ENCODE peak calls at places on chromosomes 11 and 22, in seven cellular contexts. S is activated T-cell treated with anti-CD3 and anti-CD28 coated beads for 1 hour; X is stimulated activated CD8-positive, alpha-beta memory T cell treated with anti-CD3 and anti-CD28 coated beads, Interleukin-4, amount 100 ng/mL, for 4 hours; N is fibroblast of the conjunctiva; E is cardiac fibroblast; F is heart left ventricle; B is ecto neural progenitor cell. G is an unnamed sample.

GRCh38 chr11:117144477-117145392 is 648 bp downstream of the PAFAH1B2 start:
- DNase-seq in B (peak; percentile 47), X (no peak), S (no peak), N (no peak), F (peak; percentile 78), E (peak; percentile 78), G (peak; percentile 71)

GRCh38 chr11:2760196-2760871 is 60.5 kb upstream of the KCNQ1OT1 start:
- DNase-seq in E (no peak), S (no peak), F (no peak), X (no peak), N (no peak), B (peak; percentile 32), G (no peak)

GRCh38 chr11:98107736-98108135 is 913.0 kb upstream of the CNTN5 start:
- DNase-seq in X (no peak), N (no peak), F (peak; percentile 25), B (no peak), E (no peak), S (no peak), G (peak; percentile 29)

GRCh38 chr11:27807594-27807993 is 107.3 kb upstream of the BDNF start:
- DNase-seq in E (peak; percentile 46), S (no peak), B (no peak), X (no peak), N (no peak), F (no peak), G (no peak)

GRCh38 chr22:36201630-36202312 is at the start of gene APOL4:
- DNase-seq in N (no peak), E (peak; percentile 66), B (no peak), F (peak; percentile 85), X (no peak), S (no peak), G (peak; percentile 88)

GRCh38 chr11:64760759-64761417 is 1.1 kb upstream of the PYGM start:
- DNase-seq in E (no peak), N (no peak), F (no peak), S (no peak), B (no peak), X (no peak), G (no peak)

GRCh38 chr11:59557940-59558643 is 46.8 kb downstream of the OR4D9 start:
- DNase-seq in B (peak; percentile 43), E (no peak), F (no peak), X (no peak), S (no peak), N (no peak), G (no peak)

GRCh38 chr11:66934971-66935779 is 23.0 kb downstream of the PC start:
- DNase-seq in F (no peak), N (peak; percentile 38), S (no peak), X (no peak), B (no peak), E (peak; percentile 39), G (no peak)

GRCh38 chr11:109794501-109794900 is 298.7 kb upstream of the ZC3H12C start:
- DNase-seq in X (no peak), S (no peak), B (no peak), E (peak; percentile 33), N (no peak), F (no peak), G (no peak)

GRCh38 chr22:31343235-31344191 is 2.6 kb downstream of the PATZ1 start:
- DNase-seq in S (no peak), B (peak; percentile 84), F (peak; percentile 36), E (peak; percentile 11), N (no peak), X (no peak), G (peak; percentile 46)

GRCh38 chr22:19515654-19516377 is 8.4 kb downstream of the CLDN5 start:
- DNase-seq in X (no peak), B (no peak), F (no peak), N (no peak), S (no peak), E (no peak), G (no peak)

GRCh38 chr22:36409911-36410756 is 22.4 kb upstream of the MYH9 start:
- DNase-seq in N (no peak), F (peak; percentile 79), E (no peak), S (peak; percentile 53), B (peak; percentile 96), X (peak; percentile 35), G (peak; percentile 86)

GRCh38 chr11:78202733-78203167 is 14.0 kb downstream of the USP35 start:
- DNase-seq in X (peak; percentile 27), E (no peak), B (no peak), F (no peak), N (no peak), S (peak; percentile 32), G (no peak)

GRCh38 chr11:88051386-88051785 is 123.9 kb downstream of the RAB38 start:
- DNase-seq in S (no peak), N (no peak), E (peak; percentile 58), X (no peak), B (no peak), F (no peak), G (no peak)

GRCh38 chr22:28620244-28620922 is 59.3 kb downstream of the TTC28 start:
- DNase-seq in X (no peak), B (no peak), F (no peak), N (no peak), S (no peak), E (no peak), G (no peak)

GRCh38 chr11:66689661-66690590 is 12.2 kb upstream of the RBM4B start:
- DNase-seq in S (no peak), N (no peak), F (no peak), X (no peak), B (no peak), E (no peak), G (no peak)

GRCh38 chr11:69836401-69836800 is 17.2 kb upstream of the FGF3 start:
- DNase-seq in S (no peak), B (no peak), N (no peak), E (no peak), F (no peak), X (no peak), G (no peak)

GRCh38 chr11:96256604-96257003 is 86.4 kb downstream of the MAML2 start:
- DNase-seq in E (no peak), X (no peak), N (no peak), B (no peak), F (no peak), S (no peak), G (no peak)

GRCh38 chr22:39469326-39469680 is 12.5 kb downstream of the MGAT3 start:
- DNase-seq in E (no peak), F (no peak), X (no peak), N (no peak), B (no peak), S (no peak), G (no peak)

GRCh38 chr22:26471522-26471921 is 12.1 kb downstream of the HPS4 start:
- DNase-seq in E (peak; percentile 74), B (no peak), F (no peak), N (no peak), X (no peak), S (no peak), G (no peak)

GRCh38 chr11:1049431-1049891 is 12.9 kb upstream of the MUC6 start:
- DNase-seq in F (no peak), X (no peak), N (no peak), S (no peak), E (no peak), B (no peak), G (no peak)

GRCh38 chr11:31770011-31770410 is 41.1 kb downstream of the PAX6 start:
- DNase-seq in X (no peak), B (no peak), N (no peak), S (no peak), E (no peak), F (no peak), G (no peak)

GRCh38 chr11:15104166-15104565 is 10.6 kb upstream of the INSC start:
- DNase-seq in X (no peak), N (no peak), B (no peak), S (no peak), F (no peak), E (peak; percentile 61), G (no peak)

GRCh38 chr11:73269353-73270088 is 2.6 kb upstream of the P2RY6 start:
- DNase-seq in X (no peak), S (no peak), N (no peak), E (no peak), B (peak; percentile 57), F (peak; percentile 19), G (no peak)

GRCh38 chr11:619625-620050 is 3.9 kb upstream of the IRF7 start:
- DNase-seq in X (no peak), S (no peak), E (no peak), B (no peak), N (no peak), F (no peak), G (peak; percentile 20)

GRCh38 chr11:131910491-131911387 is 540.3 kb downstream of the NTM start:
- DNase-seq in N (no peak), X (no peak), E (peak; percentile 69), F (no peak), S (no peak), B (peak; percentile 74), G (no peak)

GRCh38 chr11:73322111-73322985 is 14.3 kb downstream of the ARHGEF17 start:
- DNase-seq in N (no peak), B (no peak), E (no peak), X (no peak), S (no peak), F (no peak), G (no peak)

GRCh38 chr11:35815556-35816315 is 128.1 kb upstream of the LDLRAD3 start:
- DNase-seq in B (no peak), F (peak; percentile 59), S (no peak), E (no peak), N (peak; percentile 67), X (no peak), G (peak; percentile 48)

GRCh38 chr22:38572065-38572464 is 2.1 kb upstream of the DMC1 start:
- DNase-seq in F (no peak), B (no peak), X (no peak), N (peak; percentile 44), E (peak; percentile 77), S (peak; percentile 2), G (no peak)

GRCh38 chr22:48268771-48269552 is 1506.5 kb downstream of the TBC1D22A start:
- DNase-seq in E (no peak), S (no peak), B (no peak), F (no peak), X (no peak), N (no peak), G (no peak)

GRCh38 chr11:111388842-111389241 is 9.8 kb upstream of the POU2AF1 start:
- DNase-seq in E (no peak), N (no peak), B (no peak), F (no peak), S (no peak), X (no peak), G (no peak)

GRCh38 chr22:38802671-38803121 is 8.8 kb upstream of the DNAL4 start:
- DNase-seq in X (no peak), B (no peak), N (peak; percentile 89), F (peak; percentile 30), E (peak; percentile 98), S (no peak), G (peak; percentile 63)

GRCh38 chr11:67437082-67437821 is at the start of gene PTPRCAP:
- DNase-seq in S (peak; percentile 71), E (no peak), X (peak; percentile 62), B (no peak), F (no peak), N (no peak), G (peak; percentile 41)

G was measured in left cardiac atrium.